ENCODE peak calls at places on chromosome 9, in six cellular contexts. One of them, this sample, is unnamed.

GRCh38 chr9:13279284-13280162 is at the start of gene MPDZ:
- DNase-seq in H9: peak; percentile 79
- DNase-seq in neuronal stem cell: peak; percentile 70
- DNase-seq in IMR-90: peak; percentile 66
- DNase-seq in mesenchymal stem cell: peak; percentile 81
- DNase-seq in H1: peak; percentile 25
- DNase-seq in this sample: peak; percentile 61

GRCh38 chr9:93652604-93653592 is 76.5 kb downstream of the PHF2 start:
- DNase-seq in H9: no peak
- DNase-seq in neuronal stem cell: no peak
- DNase-seq in IMR-90: no peak
- DNase-seq in mesenchymal stem cell: no peak
- DNase-seq in H1: no peak
- DNase-seq in this sample: no peak

GRCh38 chr9:124894035-124894740 is 32.3 kb downstream of the ARPC5L start:
- DNase-seq in H9: no peak
- DNase-seq in neuronal stem cell: no peak
- DNase-seq in IMR-90: no peak
- DNase-seq in mesenchymal stem cell: no peak
- DNase-seq in H1: no peak
- DNase-seq in this sample: no peak

GRCh38 chr9:133837644-133838597 is 99.8 kb upstream of the SARDH start:
- DNase-seq in H9: no peak
- DNase-seq in neuronal stem cell: peak; percentile 45
- DNase-seq in IMR-90: no peak
- DNase-seq in mesenchymal stem cell: no peak
- DNase-seq in H1: no peak
- DNase-seq in this sample: no peak

GRCh38 chr9:36903541-36904435 is 130.3 kb downstream of the PAX5 start:
- DNase-seq in H9: no peak
- DNase-seq in neuronal stem cell: no peak
- DNase-seq in IMR-90: peak; percentile 52
- DNase-seq in mesenchymal stem cell: peak; percentile 76
- DNase-seq in H1: no peak
- DNase-seq in this sample: peak; percentile 9

GRCh38 chr9:4068449-4068848 is 231.4 kb downstream of the GLIS3 start:
- DNase-seq in H9: no peak
- DNase-seq in neuronal stem cell: no peak
- DNase-seq in IMR-90: no peak
- DNase-seq in mesenchymal stem cell: no peak
- DNase-seq in H1: no peak
- DNase-seq in this sample: no peak

GRCh38 chr9:93483497-93483896 is 30.1 kb upstream of the FAM120AOS start:
- DNase-seq in H9: no peak
- DNase-seq in neuronal stem cell: no peak
- DNase-seq in IMR-90: no peak
- DNase-seq in mesenchymal stem cell: no peak
- DNase-seq in H1: no peak
- DNase-seq in this sample: no peak

GRCh38 chr9:76845254-76845653 is 60.7 kb downstream of the PRUNE2 start:
- DNase-seq in H9: no peak
- DNase-seq in neuronal stem cell: no peak
- DNase-seq in IMR-90: no peak
- DNase-seq in mesenchymal stem cell: no peak
- DNase-seq in H1: no peak
- DNase-seq in this sample: no peak

GRCh38 chr9:132488611-132489010 is 78.6 kb downstream of the CFAP77 start:
- DNase-seq in H9: no peak
- DNase-seq in neuronal stem cell: no peak
- DNase-seq in IMR-90: no peak
- DNase-seq in mesenchymal stem cell: no peak
- DNase-seq in H1: no peak
- DNase-seq in this sample: no peak

GRCh38 chr9:94056442-94056974 is 27.8 kb upstream of the PTPDC1 start:
- DNase-seq in H9: no peak
- DNase-seq in neuronal stem cell: no peak
- DNase-seq in IMR-90: peak; percentile 76
- DNase-seq in mesenchymal stem cell: peak; percentile 72
- DNase-seq in H1: no peak
- DNase-seq in this sample: no peak

GRCh38 chr9:136964833-136965422 is 12.4 kb upstream of the PTGDS start:
- DNase-seq in H9: no peak
- DNase-seq in neuronal stem cell: no peak
- DNase-seq in IMR-90: no peak
- DNase-seq in mesenchymal stem cell: no peak
- DNase-seq in H1: no peak
- DNase-seq in this sample: no peak

GRCh38 chr9:33155393-33155792 is 11.7 kb downstream of the B4GALT1 start:
- DNase-seq in H9: no peak
- DNase-seq in neuronal stem cell: no peak
- DNase-seq in IMR-90: no peak
- DNase-seq in mesenchymal stem cell: no peak
- DNase-seq in H1: no peak
- DNase-seq in this sample: no peak

GRCh38 chr9:128361981-128362646 is 9.1 kb upstream of the URM1 start:
- DNase-seq in H9: peak; percentile 88
- DNase-seq in neuronal stem cell: peak; percentile 68
- DNase-seq in IMR-90: peak; percentile 78
- DNase-seq in mesenchymal stem cell: peak; percentile 84
- DNase-seq in H1: no peak
- DNase-seq in this sample: peak; percentile 77

GRCh38 chr9:98315551-98316060 is 60.2 kb upstream of the TBC1D2 start:
- DNase-seq in H9: peak; percentile 95
- DNase-seq in neuronal stem cell: peak; percentile 90
- DNase-seq in IMR-90: peak; percentile 89
- DNase-seq in mesenchymal stem cell: peak; percentile 82
- DNase-seq in H1: peak; percentile 72
- DNase-seq in this sample: peak; percentile 94
- H2BK120ac ChIP-seq in H9: no peak overlapping the region
- H2BK120ac ChIP-seq in neuronal stem cell: no peak overlapping the region
- H2BK120ac ChIP-seq in IMR-90: peak overlapping the region; percentile 81
- H2BK120ac ChIP-seq in mesenchymal stem cell: no peak overlapping the region
- H2BK120ac ChIP-seq in H1: no peak overlapping the region
- H2BK120ac ChIP-seq in this sample: no peak overlapping the region

DNA sequence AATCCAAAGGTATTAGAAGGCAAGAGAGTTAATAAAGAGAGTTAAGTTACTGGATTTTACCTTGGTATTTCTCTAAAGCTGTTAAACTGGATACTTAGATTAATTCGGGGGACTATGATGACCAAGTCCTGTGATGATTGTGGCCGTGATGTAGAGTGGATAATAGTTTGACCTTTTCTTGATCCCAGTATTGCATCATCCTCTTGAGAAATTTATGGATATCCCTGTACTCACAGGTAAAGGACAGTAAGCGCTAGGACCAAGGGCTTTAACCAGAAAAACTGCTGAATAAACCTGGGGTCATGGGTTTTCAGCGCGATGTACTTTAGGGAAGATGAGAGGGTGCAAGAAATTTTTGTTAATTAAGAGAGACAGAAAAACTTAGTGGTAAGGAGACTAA is 8.3 kb downstream of the OR13C8 start:
- DNase-seq in H9: no peak
- DNase-seq in neuronal stem cell: no peak
- DNase-seq in IMR-90: no peak
- DNase-seq in mesenchymal stem cell: no peak
- DNase-seq in H1: no peak
- DNase-seq in this sample: no peak
- H3K14ac ChIP-seq in H9: no peak overlapping the region
- H3K14ac ChIP-seq in neuronal stem cell: no peak overlapping the region
- H3K14ac ChIP-seq in IMR-90: no peak overlapping the region
- H3K14ac ChIP-seq in mesenchymal stem cell: no peak overlapping the region
- H3K14ac ChIP-seq in H1: no peak overlapping the region
- H3K14ac ChIP-seq in this sample: no peak overlapping the region

DNA sequence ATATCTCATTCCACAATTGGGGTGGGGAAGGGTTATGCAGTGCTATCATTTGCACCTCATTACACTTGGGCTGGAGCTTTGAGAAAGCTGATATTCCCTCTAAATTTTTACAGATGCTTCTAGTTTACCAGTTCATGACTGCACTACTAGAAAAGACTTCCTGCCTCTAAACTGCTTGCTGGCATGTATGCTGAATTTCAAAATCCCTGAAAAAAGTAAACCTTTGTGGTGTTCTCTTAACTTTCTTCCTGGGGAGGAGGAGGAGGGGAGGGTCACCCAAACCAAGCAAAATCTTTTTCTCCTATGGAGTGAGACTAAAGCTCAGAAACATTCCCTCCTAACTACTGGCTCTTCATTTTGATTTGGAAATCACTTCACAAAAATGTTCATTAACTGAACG is 45.1 kb downstream of the BNC2 start:
- DNase-seq in H9: no peak
- DNase-seq in neuronal stem cell: no peak
- DNase-seq in IMR-90: peak; percentile 73
- DNase-seq in mesenchymal stem cell: peak; percentile 58
- DNase-seq in H1: no peak
- DNase-seq in this sample: no peak
- H2BK120ac ChIP-seq in H9: no peak overlapping the region
- H2BK120ac ChIP-seq in neuronal stem cell: no peak overlapping the region
- H2BK120ac ChIP-seq in IMR-90: peak overlapping the region; percentile 98
- H2BK120ac ChIP-seq in mesenchymal stem cell: peak overlapping the region; percentile 49
- H2BK120ac ChIP-seq in H1: no peak overlapping the region
- H2BK120ac ChIP-seq in this sample: no peak overlapping the region

GRCh38 chr9:126038790-126039189 is 287.8 kb upstream of the MVB12B start:
- DNase-seq in H9: no peak
- DNase-seq in neuronal stem cell: no peak
- DNase-seq in IMR-90: no peak
- DNase-seq in mesenchymal stem cell: no peak
- DNase-seq in H1: no peak
- DNase-seq in this sample: no peak
- H3K14ac ChIP-seq in H9: no peak overlapping the region
- H3K14ac ChIP-seq in neuronal stem cell: peak overlapping the region; percentile 67
- H3K14ac ChIP-seq in IMR-90: no peak overlapping the region
- H3K14ac ChIP-seq in mesenchymal stem cell: no peak overlapping the region
- H3K14ac ChIP-seq in H1: no peak overlapping the region
- H3K14ac ChIP-seq in this sample: no peak overlapping the region

GRCh38 chr9:125931211-125931610 is 184.0 kb downstream of the PBX3 start:
- DNase-seq in H9: no peak
- DNase-seq in neuronal stem cell: no peak
- DNase-seq in IMR-90: no peak
- DNase-seq in mesenchymal stem cell: no peak
- DNase-seq in H1: no peak
- DNase-seq in this sample: no peak
- H2BK120ac ChIP-seq in H9: no peak overlapping the region
- H2BK120ac ChIP-seq in neuronal stem cell: no peak overlapping the region
- H2BK120ac ChIP-seq in IMR-90: no peak overlapping the region
- H2BK120ac ChIP-seq in mesenchymal stem cell: no peak overlapping the region
- H2BK120ac ChIP-seq in H1: no peak overlapping the region
- H2BK120ac ChIP-seq in this sample: no peak overlapping the region

GRCh38 chr9:29214162-29214520 is 1640.9 kb upstream of the C9orf72 start:
- DNase-seq in H9: peak; percentile 85
- DNase-seq in neuronal stem cell: no peak
- DNase-seq in IMR-90: no peak
- DNase-seq in mesenchymal stem cell: peak; percentile 82
- DNase-seq in H1: no peak
- DNase-seq in this sample: no peak

GRCh38 chr9:29214702-29215248 is 1641.5 kb upstream of the C9orf72 start:
- DNase-seq in H9: peak; percentile 43
- DNase-seq in neuronal stem cell: peak; percentile 14
- DNase-seq in IMR-90: no peak
- DNase-seq in mesenchymal stem cell: peak; percentile 29
- DNase-seq in H1: no peak
- DNase-seq in this sample: no peak

GRCh38 chr9:29211681-29212589 is 1638.7 kb upstream of the C9orf72 start:
- DNase-seq in H9: peak; percentile 69
- DNase-seq in neuronal stem cell: peak; percentile 65
- DNase-seq in IMR-90: no peak
- DNase-seq in mesenchymal stem cell: peak; percentile 63
- DNase-seq in H1: no peak
- DNase-seq in this sample: no peak

GRCh38 chr9:29212590-29213373 is 1639.5 kb upstream of the C9orf72 start:
- DNase-seq in H9: peak; percentile 57
- DNase-seq in neuronal stem cell: peak; percentile 24
- DNase-seq in IMR-90: no peak
- DNase-seq in mesenchymal stem cell: peak; percentile 47
- DNase-seq in H1: no peak
- DNase-seq in this sample: no peak

DNA sequence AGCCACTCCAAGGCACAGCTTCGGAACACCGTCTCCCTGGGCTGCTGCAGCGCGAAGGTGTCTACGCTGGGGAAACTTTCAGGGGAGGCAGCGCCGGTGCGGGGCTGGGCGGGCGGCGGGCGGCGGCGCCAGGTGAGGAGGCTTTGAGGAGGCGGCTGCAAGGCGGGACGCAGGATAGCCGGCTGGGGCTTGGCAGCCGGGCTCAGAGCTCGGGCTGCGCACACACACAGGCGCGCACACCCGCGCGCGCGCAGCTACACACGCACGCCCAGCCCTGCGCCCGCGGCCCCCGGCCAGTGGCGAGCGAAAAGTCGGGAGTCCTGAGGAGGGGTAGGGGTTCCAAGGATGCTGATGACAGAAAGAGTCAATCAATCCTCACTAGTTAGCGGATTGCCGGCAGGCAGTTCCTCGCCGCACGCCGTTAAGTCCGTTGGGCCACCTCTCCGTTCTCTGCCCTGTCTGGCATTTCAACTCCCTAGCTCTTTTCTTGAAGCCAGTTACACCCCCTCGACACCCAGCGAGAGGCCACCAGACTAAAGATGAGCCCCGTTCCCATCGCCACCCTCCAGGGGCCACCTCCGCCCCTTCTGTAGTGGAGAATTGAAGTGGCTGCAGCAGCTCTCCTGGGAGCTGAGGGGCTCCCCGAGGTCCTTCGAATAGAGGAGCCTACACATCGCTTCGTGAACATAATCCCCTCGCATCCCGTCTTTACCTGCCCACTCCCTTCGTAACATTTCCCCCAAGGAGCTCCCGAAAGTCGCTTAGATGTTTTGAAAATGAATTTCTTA is 1640.3 kb upstream of the C9orf72 start:
- DNase-seq in H9: peak; percentile 81
- DNase-seq in neuronal stem cell: peak; percentile 54
- DNase-seq in IMR-90: no peak
- DNase-seq in mesenchymal stem cell: peak; percentile 57
- DNase-seq in H1: no peak
- DNase-seq in this sample: no peak
- H3K14ac ChIP-seq in H9: no peak within 1 kb of the TSS
- H3K14ac ChIP-seq in neuronal stem cell: no peak within 1 kb of the TSS
- H3K14ac ChIP-seq in IMR-90: no peak within 1 kb of the TSS
- H3K14ac ChIP-seq in mesenchymal stem cell: no peak within 1 kb of the TSS
- H3K14ac ChIP-seq in H1: no peak within 1 kb of the TSS
- H3K14ac ChIP-seq in this sample: no peak within 1 kb of the TSS

DNA sequence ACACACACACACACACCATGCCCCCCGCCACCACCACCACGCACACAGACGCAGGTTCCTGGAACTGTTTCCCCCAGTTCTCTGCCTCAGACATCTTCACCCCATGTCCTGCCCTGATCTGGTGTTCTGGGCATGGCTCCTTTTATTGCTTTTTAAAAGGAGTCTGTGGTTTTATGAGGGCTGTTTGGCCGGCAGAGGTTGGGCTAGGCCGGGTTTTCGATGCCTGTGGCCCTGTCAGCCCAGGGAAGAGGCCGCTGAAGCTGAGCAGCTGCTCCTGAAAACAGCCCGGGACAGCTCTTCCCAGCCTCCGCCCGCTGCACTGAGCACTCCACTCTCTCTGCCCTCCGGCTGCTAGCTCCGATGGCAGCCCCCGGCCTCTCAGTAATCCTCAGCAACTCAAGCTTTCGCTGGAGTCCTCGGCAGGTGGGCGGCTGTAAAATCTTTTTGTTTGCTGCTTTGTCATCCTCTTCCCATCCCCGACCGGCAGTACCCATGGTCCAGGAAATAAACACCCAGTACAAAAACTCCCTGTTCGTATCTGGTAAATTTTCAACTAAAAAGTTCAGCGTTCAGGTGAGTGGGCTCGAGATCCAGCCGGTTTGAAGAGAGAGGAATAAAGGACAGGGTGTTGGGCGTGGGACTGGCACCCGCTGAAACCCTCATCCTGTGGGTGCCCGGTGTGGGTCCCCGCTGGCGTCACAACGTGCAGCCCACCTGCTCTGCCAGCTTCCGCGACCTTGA is 103.0 kb upstream of the ERCC6L2 start:
- DNase-seq in H9: peak; percentile 68
- DNase-seq in neuronal stem cell: peak; percentile 53
- DNase-seq in IMR-90: peak; percentile 65
- DNase-seq in mesenchymal stem cell: peak; percentile 88
- DNase-seq in H1: peak; percentile 29
- DNase-seq in this sample: peak; percentile 6
- H2BK120ac ChIP-seq in H9: no peak overlapping the region
- H2BK120ac ChIP-seq in neuronal stem cell: no peak overlapping the region
- H2BK120ac ChIP-seq in IMR-90: peak overlapping the region; percentile 4
- H2BK120ac ChIP-seq in mesenchymal stem cell: peak overlapping the region; percentile 9
- H2BK120ac ChIP-seq in H1: no peak overlapping the region
- H2BK120ac ChIP-seq in this sample: peak overlapping the region; percentile 88

This sample was measured in trophoblast cell.